ENCODE peak calls at places on chromosomes 3 and 15, in four cellular contexts. P, G, T and K are unnamed samples.

GRCh38 chr15:69713726-69714559 is 261.3 kb downstream of the RPLP1 start:
- DNase-seq in P (no peak), G (no peak), T (no peak), K (no peak)

GRCh38 chr3:196431193-196432136 is 762 bp downstream of the UBXN7 start:
- DNase-seq in P (peak; percentile 31), G (peak; percentile 41), T (peak; percentile 67), K (peak; percentile 28)

GRCh38 chr15:31230630-31231485 is 95.8 kb upstream of the KLF13 start:
- DNase-seq in P (no peak), G (no peak), T (no peak), K (no peak)

GRCh38 chr15:89167267-89168176 is 53.9 kb downstream of the RLBP1 start:
- DNase-seq in P (peak; percentile 44), G (peak; percentile 10), T (peak; percentile 41), K (no peak)

GRCh38 chr15:25568751-25569150 is 129.9 kb upstream of the UBE3A start:
- DNase-seq in P (no peak), G (no peak), T (no peak), K (no peak)

GRCh38 chr15:31752363-31752762 is 278.0 kb upstream of the CHRNA7 start:
- DNase-seq in P (peak; percentile 78), G (no peak), T (no peak), K (no peak)

GRCh38 chr3:142944346-142944745 is 19.1 kb downstream of the PAQR9 start:
- DNase-seq in P (no peak), G (no peak), T (no peak), K (no peak)

GRCh38 chr3:195071011-195071728 is 199.8 kb downstream of the XXYLT1 start:
- DNase-seq in P (no peak), G (no peak), T (no peak), K (no peak)

GRCh38 chr3:195302436-195302835 is 31.5 kb upstream of the XXYLT1 start:
- DNase-seq in P (no peak), G (no peak), T (no peak), K (no peak)

GRCh38 chr3:11168406-11168805 is 14.1 kb downstream of the HRH1 start:
- DNase-seq in P (no peak), G (no peak), T (no peak), K (no peak)

GRCh38 chr3:94101860-94102259 is 39.0 kb downstream of the NSUN3 start:
- DNase-seq in P (peak; percentile 18), G (no peak), T (no peak), K (no peak)

GRCh38 chr3:72231439-72232196 is 446.7 kb upstream of the PROK2 start:
- DNase-seq in P (no peak), G (peak; percentile 7), T (peak; percentile 25), K (no peak)

GRCh38 chr15:75955720-75956119 is 52.0 kb downstream of the FBXO22 start:
- DNase-seq in P (no peak), G (no peak), T (no peak), K (no peak)

GRCh38 chr3:51698209-51698608 is 8.7 kb upstream of the GRM2 start:
- DNase-seq in P (no peak), G (no peak), T (no peak), K (no peak)

GRCh38 chr15:39574416-39574815 is 6.5 kb upstream of the THBS1 start:
- DNase-seq in P (no peak), G (no peak), T (no peak), K (no peak)

GRCh38 chr15:70302360-70302759 is 204.6 kb upstream of the TLE3 start:
- DNase-seq in P (no peak), G (no peak), T (no peak), K (no peak)

GRCh38 chr3:11452988-11453847 is 181.0 kb downstream of the ATG7 start:
- DNase-seq in P (no peak), G (peak; percentile 15), T (no peak), K (no peak)

GRCh38 chr3:132554437-132554836 is 42.6 kb upstream of the ACKR4 start:
- DNase-seq in P (peak; percentile 2), G (peak; percentile 13), T (no peak), K (no peak)

GRCh38 chr15:50128266-50128665 is 9.2 kb upstream of the ATP8B4 start:
- DNase-seq in P (peak; percentile 52), G (no peak), T (peak; percentile 33), K (peak; percentile 14)

GRCh38 chr3:14138109-14138877 is 13.4 kb downstream of the TMEM43 start:
- DNase-seq in P (no peak), G (no peak), T (no peak), K (peak; percentile 8)

GRCh38 chr3:132382267-132382666 is 35.0 kb upstream of the DNAJC13 start:
- DNase-seq in P (no peak), G (no peak), T (no peak), K (peak; percentile 53)

GRCh38 chr3:124639406-124640237 is 90.6 kb upstream of the UMPS start:
- DNase-seq in P (no peak), G (no peak), T (no peak), K (no peak)

GRCh38 chr15:69305204-69305931 is 6.7 kb downstream of the PAQR5 start:
- DNase-seq in P (peak; percentile 99), G (peak; percentile 52), T (peak; percentile 56), K (no peak)

GRCh38 chr3:150759947-150760346 is 3.0 kb downstream of the SIAH2 start:
- DNase-seq in P (no peak), G (no peak), T (no peak), K (no peak)

GRCh38 chr3:112605285-112605684 is 35.7 kb downstream of the CCDC80 start:
- DNase-seq in P (peak; percentile 27), G (no peak), T (no peak), K (no peak)
- TF ChIP-seq NR3C1 in P (no peak), G (no peak), T (no peak), K (no peak)

GRCh38 chr3:172607305-172608121 is 84.3 kb upstream of the TNFSF10 start:
- DNase-seq in P (no peak), G (no peak), T (no peak), K (no peak)
- TF ChIP-seq NR3C1 in P (no peak), G (no peak), T (no peak), K (no peak)

GRCh38 chr15:73324496-73325170 is 44.1 kb downstream of the HCN4 start:
- DNase-seq in P (no peak), G (no peak), T (no peak), K (no peak)

GRCh38 chr15:73323956-73324355 is 44.8 kb downstream of the HCN4 start:
- DNase-seq in P (no peak), G (no peak), T (no peak), K (no peak)

GRCh38 chr15:73322665-73323373 is 45.9 kb downstream of the HCN4 start:
- DNase-seq in P (no peak), G (no peak), T (no peak), K (no peak)

GRCh38 chr15:73321496-73322344 is 47.0 kb downstream of the HCN4 start:
- DNase-seq in P (no peak), G (no peak), T (no peak), K (no peak)

GRCh38 chr15:73323374-73323955 is 45.3 kb downstream of the HCN4 start:
- DNase-seq in P (no peak), G (no peak), T (no peak), K (no peak)
- TF ChIP-seq NR3C1 in P (no peak), G (no peak), T (no peak), K (no peak)

DNA sequence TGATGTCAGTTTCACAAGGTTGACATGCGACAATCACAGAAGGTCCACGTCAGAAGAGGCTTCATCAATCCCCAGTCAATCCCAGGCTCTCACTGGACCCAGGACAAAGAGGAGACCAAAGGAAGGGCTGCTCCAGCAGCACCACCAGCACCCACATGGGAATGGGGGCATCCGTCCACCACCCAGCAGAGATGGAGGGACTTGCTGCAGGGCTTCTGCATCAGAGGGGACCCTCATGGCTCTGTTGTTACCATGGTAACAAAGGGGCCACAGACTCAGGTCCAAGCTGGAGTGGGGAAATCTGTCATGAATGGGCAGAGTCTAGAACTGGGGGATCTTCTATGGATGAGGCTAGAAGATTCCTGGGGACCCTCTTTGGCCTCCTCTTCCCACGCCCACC is 13.1 kb downstream of the PLA2G4F start:
- DNase-seq in P (no peak), G (no peak), T (no peak), K (peak; percentile 0)
- TF ChIP-seq NR3C1 in P (no peak), G (no peak), T (no peak), K (no peak)

DNA sequence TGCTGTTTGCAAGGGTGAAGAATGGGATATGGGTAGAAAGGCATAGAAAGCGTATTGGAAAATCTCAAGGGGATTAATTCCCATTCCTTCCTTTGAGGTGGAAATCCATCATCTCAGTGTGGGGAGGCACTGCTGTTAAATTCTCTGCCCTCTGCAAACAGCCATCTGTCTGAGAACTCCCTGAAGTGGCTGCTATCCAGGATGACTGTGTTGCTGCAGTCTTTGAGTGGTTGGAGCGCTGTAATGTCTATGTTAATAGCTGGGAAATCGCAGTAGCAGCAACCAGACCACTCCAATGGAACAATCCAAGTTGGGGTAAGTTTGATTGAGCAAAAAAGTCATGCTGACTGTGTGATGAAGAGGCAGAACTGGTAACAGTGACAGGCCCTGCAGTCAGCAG is 625.9 kb downstream of the NLGN1 start:
- DNase-seq in P (no peak), G (no peak), T (no peak), K (no peak)
- TF ChIP-seq NR3C1 in P (no peak), G (no peak), T (no peak), K (no peak)

DNA sequence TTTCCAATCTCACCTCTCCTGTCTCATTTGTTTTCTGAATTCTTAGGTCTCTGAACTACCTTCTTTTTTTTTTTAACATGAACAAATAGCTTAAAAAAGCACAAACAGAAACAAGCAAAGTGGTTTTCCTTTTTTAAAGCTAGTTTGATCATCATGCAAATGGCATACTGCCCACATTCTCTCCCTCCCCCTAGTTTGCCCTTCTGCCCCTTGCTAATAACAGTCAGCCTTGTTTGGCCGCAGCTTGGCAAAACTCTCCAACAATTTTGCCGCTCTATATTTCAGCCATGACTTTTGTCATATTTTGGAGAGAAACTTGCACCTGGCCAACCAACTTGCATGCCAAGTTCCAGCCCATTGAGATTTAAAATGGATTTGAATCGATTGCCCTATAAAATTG is 666.1 kb upstream of the NR2F2 start:
- DNase-seq in P (no peak), G (no peak), T (no peak), K (no peak)
- TF ChIP-seq NR3C1 in P (no peak), G (no peak), T (no peak), K (no peak)